ENCODE peak calls at places on chromosomes 2 and 18, in six cellular contexts. R, Z, W, H, L and X are unnamed samples.

GRCh38 chr2:3406501-3406900 is 27.0 kb downstream of the TRAPPC12 start:
- DNase-seq in R (no peak), H (no peak), L (no peak), W (no peak), Z (no peak), X (no peak)

GRCh38 chr2:75053484-75054112 is 95.2 kb downstream of the POLE4 start:
- DNase-seq in L (peak), H (peak), Z (peak), W (peak), R (peak), X (peak)

GRCh38 chr18:31684279-31685096 is at the start of gene B4GALT6:
- DNase-seq in L (no peak), W (no peak), R (peak), Z (peak), H (peak), X (peak)

GRCh38 chr18:3653859-3654441 is 204.0 kb downstream of the TGIF1 start:
- DNase-seq in W (no peak), L (no peak), H (no peak), Z (no peak), R (no peak), X (no peak)

GRCh38 chr2:199850250-199850717 is 708 bp downstream of the FTCDNL1 start:
- DNase-seq in R (no peak), W (no peak), Z (no peak), L (no peak), H (no peak), X (no peak)

GRCh38 chr2:210620456-210620855 is 64.1 kb downstream of the CPS1 start:
- DNase-seq in Z (peak), L (no peak), H (no peak), R (peak), W (no peak), X (no peak)

GRCh38 chr2:174300114-174300513 is 34.6 kb upstream of the SP9 start:
- DNase-seq in H (peak), W (peak), Z (no peak), L (peak), R (no peak), X (no peak)

GRCh38 chr2:154459286-154459685 is 239.2 kb upstream of the KCNJ3 start:
- DNase-seq in Z (no peak), L (no peak), R (no peak), W (no peak), H (no peak), X (no peak)

GRCh38 chr18:61531891-61532290 is 198.7 kb downstream of the CDH20 start:
- DNase-seq in Z (no peak), R (no peak), L (no peak), W (no peak), H (no peak), X (no peak)

GRCh38 chr2:172964511-172964910 is 111.1 kb upstream of the MAP3K20 start:
- DNase-seq in H (peak), W (peak), R (no peak), L (no peak), Z (no peak), X (no peak)

GRCh38 chr2:151927501-151928221 is 99.4 kb upstream of the ARL5A start:
- DNase-seq in H (no peak), Z (no peak), W (no peak), L (peak), R (peak), X (no peak)

GRCh38 chr2:144183744-144184143 is 336.2 kb downstream of the ZEB2 start:
- DNase-seq in Z (no peak), W (peak), R (no peak), H (no peak), L (peak), X (no peak)

GRCh38 chr18:79548621-79548985 is 131.0 kb upstream of the CTDP1 start:
- DNase-seq in L (no peak), R (no peak), Z (no peak), H (no peak), W (no peak), X (no peak)

GRCh38 chr18:25019086-25019860 is 332.7 kb downstream of the ZNF521 start:
- DNase-seq in H (peak), W (no peak), R (no peak), Z (no peak), L (no peak), X (no peak)
- H3K23ac ChIP-seq in H (no peak), W (no peak), R (no peak), Z (no peak), L (no peak), X (no peak)

GRCh38 chr2:239804161-239805042 is 220.7 kb downstream of the NDUFA10 start:
- DNase-seq in W (no peak), Z (no peak), H (no peak), L (no peak), R (peak), X (no peak)
- H2AFZ ChIP-seq in W (no peak), Z (no peak), H (no peak), L (no peak), R (no peak), X (peak)

GRCh38 chr2:148969585-148970180 is 68.8 kb upstream of the LYPD6B start:
- DNase-seq in W (no peak), R (no peak), Z (no peak), H (no peak), L (no peak), X (no peak)

GRCh38 chr2:148967484-148967883 is 71.0 kb upstream of the LYPD6B start:
- DNase-seq in W (peak), Z (no peak), R (no peak), L (no peak), H (no peak), X (no peak)

GRCh38 chr2:148971547-148971946 is 67.0 kb upstream of the LYPD6B start:
- DNase-seq in Z (no peak), L (no peak), R (no peak), H (no peak), W (no peak), X (no peak)

GRCh38 chr2:148968776-148969175 is 69.7 kb upstream of the LYPD6B start:
- DNase-seq in R (no peak), Z (no peak), H (no peak), W (no peak), L (no peak), X (no peak)

DNA sequence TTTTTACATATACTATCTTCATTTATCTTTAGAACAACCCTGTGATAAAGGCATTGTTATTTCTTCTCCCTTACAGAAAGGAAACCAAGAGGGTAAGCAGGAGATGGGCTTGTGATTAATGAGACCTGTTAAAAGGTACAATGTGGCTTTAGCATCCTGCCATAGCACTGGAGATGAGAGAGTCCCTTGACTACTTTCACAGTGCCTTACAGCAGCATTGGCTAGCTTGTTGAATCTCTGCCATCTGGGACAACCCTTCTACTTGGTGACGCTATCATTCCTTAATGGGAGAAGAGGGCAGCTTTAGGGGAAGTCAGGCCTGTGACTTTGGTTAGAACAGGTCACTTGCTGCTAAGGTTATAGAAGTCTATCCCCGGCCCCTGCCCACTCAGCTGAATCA is 68.1 kb upstream of the LYPD6B start:
- DNase-seq in L (no peak), H (no peak), R (no peak), Z (no peak), W (no peak), X (no peak)
- H4K91ac ChIP-seq in L (no peak), H (no peak), R (no peak), Z (no peak), W (no peak), X (no peak)

DNA sequence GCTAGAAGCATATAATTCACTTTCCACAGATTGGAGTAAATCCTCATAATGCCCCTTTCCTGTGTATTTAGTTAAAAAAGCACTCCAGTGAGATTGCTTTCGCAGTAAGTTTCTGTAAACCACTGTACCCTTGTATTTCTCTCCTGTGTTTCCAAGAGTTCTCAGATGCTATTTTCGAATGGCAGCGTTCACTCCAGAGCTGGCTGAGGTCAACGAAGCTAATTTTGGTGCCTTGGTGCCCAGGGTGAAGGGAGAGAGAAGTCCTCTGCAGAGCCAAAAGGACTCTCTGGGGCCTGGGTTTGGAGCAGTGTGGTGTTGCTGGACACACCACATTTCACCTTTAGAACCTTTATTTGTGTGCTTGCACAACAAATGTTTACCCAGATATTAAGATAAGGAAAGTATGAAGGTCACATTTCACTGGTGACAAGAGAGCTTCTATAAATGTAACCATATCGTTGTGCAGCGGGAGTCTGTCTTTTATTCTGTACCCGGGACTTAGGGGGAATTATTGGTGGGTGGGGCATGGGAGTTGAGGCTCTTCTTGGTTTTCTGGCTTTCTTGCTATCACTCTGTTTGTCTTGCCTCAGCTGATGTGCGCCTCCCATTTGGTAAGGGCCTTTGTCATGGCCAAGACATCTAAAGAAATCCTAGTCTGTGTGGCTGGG is 9.9 kb downstream of the EPAS1 start:
- DNase-seq in Z (no peak), W (no peak), L (no peak), H (no peak), R (no peak), X (no peak)
- H3K23ac ChIP-seq in Z (no peak), W (peak), L (no peak), H (no peak), R (no peak), X (no peak)

DNA sequence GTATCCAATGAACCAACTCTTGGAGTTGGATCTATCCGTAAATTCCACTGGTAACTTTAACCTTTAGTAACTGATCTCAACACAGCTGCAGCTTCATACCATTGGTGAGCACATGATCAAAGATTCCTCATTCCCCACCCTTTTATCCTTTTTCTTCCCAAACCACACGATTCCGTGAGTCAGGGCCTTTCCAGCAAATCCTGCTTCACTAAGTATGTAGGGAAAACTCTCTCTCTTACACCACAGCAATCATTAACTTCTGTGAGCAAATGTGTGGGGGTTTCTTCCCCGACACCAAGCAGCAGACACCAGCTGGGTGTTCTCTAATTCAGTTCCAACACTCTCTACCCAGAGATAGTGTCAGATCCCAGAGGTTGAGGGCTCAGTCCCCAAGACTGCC is 23.5 kb downstream of the ELP2 start:
- DNase-seq in R (no peak), Z (no peak), H (peak), L (no peak), W (peak), X (no peak)
- H2AFZ ChIP-seq in R (no peak), Z (no peak), H (no peak), L (no peak), W (peak), X (no peak)